ENCODE peak calls at places on chromosomes 11 and 22, in ten cellular contexts. One of them, this sample, is unnamed.

GRCh38 chr11:133835258-133836075 is 9.8 kb downstream of the SPATA19 start:
- DNase-seq in pancreas: no peak
- DNase-seq in IMR-90: peak
- DNase-seq in OCI-LY7: peak
- DNase-seq in upper lobe of right lung: no peak
- DNase-seq in type B pancreatic cell: no peak
- DNase-seq in lower leg skin: peak
- DNase-seq in fibroblast of mammary gland: peak
- DNase-seq in NB4: peak
- DNase-seq in colonic mucosa: no peak
- DNase-seq in this sample: peak

GRCh38 chr11:15035283-15035682 is 38.1 kb upstream of the CALCB start:
- DNase-seq in colonic mucosa: peak
- DNase-seq in fibroblast of mammary gland: no peak
- DNase-seq in upper lobe of right lung: no peak
- DNase-seq in pancreas: no peak
- DNase-seq in NB4: no peak
- DNase-seq in type B pancreatic cell: no peak
- DNase-seq in IMR-90: no peak
- DNase-seq in OCI-LY7: no peak
- DNase-seq in lower leg skin: no peak
- DNase-seq in this sample: no peak

GRCh38 chr11:110919241-110919893 is 207.1 kb upstream of the ARHGAP20 start:
- DNase-seq in fibroblast of mammary gland: no peak
- DNase-seq in NB4: no peak
- DNase-seq in type B pancreatic cell: no peak
- DNase-seq in colonic mucosa: no peak
- DNase-seq in OCI-LY7: no peak
- DNase-seq in upper lobe of right lung: no peak
- DNase-seq in pancreas: no peak
- DNase-seq in IMR-90: no peak
- DNase-seq in lower leg skin: no peak
- DNase-seq in this sample: no peak

GRCh38 chr11:1837171-1838076 is 1.4 kb upstream of the TNNI2 start:
- DNase-seq in lower leg skin: no peak
- DNase-seq in type B pancreatic cell: peak
- DNase-seq in pancreas: peak
- DNase-seq in fibroblast of mammary gland: peak
- DNase-seq in colonic mucosa: peak
- DNase-seq in upper lobe of right lung: peak
- DNase-seq in IMR-90: peak
- DNase-seq in OCI-LY7: peak
- DNase-seq in NB4: peak
- DNase-seq in this sample: no peak

GRCh38 chr11:34745209-34745608 is 124.3 kb downstream of the EHF start:
- DNase-seq in NB4: no peak
- DNase-seq in lower leg skin: no peak
- DNase-seq in IMR-90: no peak
- DNase-seq in fibroblast of mammary gland: no peak
- DNase-seq in type B pancreatic cell: no peak
- DNase-seq in pancreas: no peak
- DNase-seq in colonic mucosa: no peak
- DNase-seq in OCI-LY7: no peak
- DNase-seq in upper lobe of right lung: no peak
- DNase-seq in this sample: no peak

GRCh38 chr11:83272627-83273026 is 13.5 kb downstream of the CCDC90B start:
- DNase-seq in pancreas: no peak
- DNase-seq in upper lobe of right lung: no peak
- DNase-seq in NB4: no peak
- DNase-seq in fibroblast of mammary gland: peak
- DNase-seq in IMR-90: peak
- DNase-seq in OCI-LY7: no peak
- DNase-seq in type B pancreatic cell: no peak
- DNase-seq in colonic mucosa: no peak
- DNase-seq in lower leg skin: no peak
- DNase-seq in this sample: no peak

GRCh38 chr11:34269031-34269430 is 88.8 kb downstream of the ABTB2 start:
- DNase-seq in colonic mucosa: no peak
- DNase-seq in pancreas: no peak
- DNase-seq in NB4: peak
- DNase-seq in type B pancreatic cell: no peak
- DNase-seq in upper lobe of right lung: no peak
- DNase-seq in OCI-LY7: no peak
- DNase-seq in lower leg skin: no peak
- DNase-seq in IMR-90: no peak
- DNase-seq in fibroblast of mammary gland: no peak
- DNase-seq in this sample: no peak

GRCh38 chr11:6240691-6241285 is 1.9 kb downstream of the CNGA4 start:
- DNase-seq in lower leg skin: no peak
- DNase-seq in fibroblast of mammary gland: no peak
- DNase-seq in IMR-90: no peak
- DNase-seq in colonic mucosa: no peak
- DNase-seq in NB4: peak
- DNase-seq in upper lobe of right lung: no peak
- DNase-seq in type B pancreatic cell: no peak
- DNase-seq in pancreas: no peak
- DNase-seq in OCI-LY7: no peak
- DNase-seq in this sample: no peak

GRCh38 chr11:12675951-12676711 is 1.9 kb downstream of the TEAD1 start:
- DNase-seq in lower leg skin: no peak
- DNase-seq in colonic mucosa: peak
- DNase-seq in IMR-90: peak
- DNase-seq in fibroblast of mammary gland: peak
- DNase-seq in NB4: no peak
- DNase-seq in OCI-LY7: peak
- DNase-seq in upper lobe of right lung: no peak
- DNase-seq in pancreas: no peak
- DNase-seq in type B pancreatic cell: no peak
- DNase-seq in this sample: no peak

DNA sequence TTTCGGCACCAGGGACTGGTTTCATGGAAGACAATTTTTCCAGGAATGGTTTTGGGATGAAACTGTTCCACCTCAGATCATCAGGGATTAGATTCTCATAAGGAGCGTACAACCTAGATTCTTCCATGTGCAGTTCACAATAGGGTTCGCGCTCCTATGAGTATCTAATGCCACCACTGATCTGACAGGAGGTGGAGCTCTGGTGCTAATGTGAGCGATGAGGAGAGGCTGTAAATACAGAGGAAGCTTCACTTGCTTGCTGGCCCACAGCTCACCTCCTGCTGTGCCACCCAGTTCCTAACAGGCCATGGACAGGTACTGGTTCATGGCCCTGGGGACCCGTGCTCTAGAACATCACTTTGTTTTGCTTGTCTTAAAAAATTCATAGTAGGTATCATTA is 41.8 kb upstream of the AMPD3 start:
- DNase-seq in fibroblast of mammary gland: no peak
- DNase-seq in NB4: peak
- DNase-seq in colonic mucosa: peak
- DNase-seq in type B pancreatic cell: no peak
- DNase-seq in lower leg skin: peak
- DNase-seq in IMR-90: peak
- DNase-seq in OCI-LY7: peak
- DNase-seq in upper lobe of right lung: no peak
- DNase-seq in pancreas: no peak
- DNase-seq in this sample: no peak
- TF ChIP-seq CTCF in fibroblast of mammary gland: peak
- TF ChIP-seq CTCF in NB4: peak
- TF ChIP-seq CTCF in colonic mucosa: peak
- TF ChIP-seq CTCF in type B pancreatic cell: no peak
- TF ChIP-seq CTCF in lower leg skin: no peak
- TF ChIP-seq CTCF in IMR-90: peak
- TF ChIP-seq CTCF in OCI-LY7: peak
- TF ChIP-seq CTCF in upper lobe of right lung: peak
- TF ChIP-seq CTCF in pancreas: no peak
- TF ChIP-seq CTCF in this sample: peak

DNA sequence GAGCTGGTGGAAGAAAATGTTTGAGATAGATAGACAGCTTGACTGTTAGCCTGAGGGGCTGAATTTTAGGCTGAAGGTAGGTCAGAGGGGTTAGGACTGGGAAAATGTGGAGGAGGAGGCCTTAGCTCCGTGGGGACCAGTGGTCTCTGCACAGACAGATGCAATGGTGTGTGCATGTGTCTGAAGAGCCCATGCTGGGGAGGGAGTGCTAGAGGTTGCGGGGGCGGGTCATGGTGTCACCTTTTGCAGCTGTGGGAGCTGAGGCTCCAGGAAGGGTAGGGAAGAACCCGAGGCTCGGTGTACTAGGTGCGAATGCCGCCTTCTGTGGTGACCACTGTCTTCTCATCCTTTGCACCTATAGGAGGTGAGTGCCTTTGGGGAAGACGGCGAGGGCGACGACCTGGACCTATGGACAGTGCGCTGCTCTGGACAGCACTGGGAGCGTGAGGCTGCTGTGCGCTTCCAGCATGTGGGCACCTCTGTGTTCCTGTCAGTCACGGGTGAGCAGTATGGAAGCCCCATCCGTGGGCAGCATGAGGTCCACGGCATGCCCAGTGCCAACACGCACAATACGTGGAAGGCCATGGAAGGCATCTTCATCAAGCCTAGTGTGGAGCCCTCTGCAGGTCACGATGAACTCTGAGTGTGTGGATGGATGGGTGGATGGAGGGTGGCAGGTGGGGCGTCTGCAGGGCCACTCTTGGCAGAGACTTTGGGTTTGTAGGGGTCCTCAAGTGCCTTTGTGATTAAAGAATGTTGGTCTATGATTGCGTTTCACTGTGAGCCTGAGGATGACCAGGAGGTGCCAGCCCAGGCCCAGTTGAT is 1.6 kb downstream of the SDF2L1 start:
- DNase-seq in IMR-90: no peak
- DNase-seq in colonic mucosa: no peak
- DNase-seq in OCI-LY7: peak
- DNase-seq in pancreas: no peak
- DNase-seq in NB4: no peak
- DNase-seq in fibroblast of mammary gland: no peak
- DNase-seq in lower leg skin: no peak
- DNase-seq in type B pancreatic cell: no peak
- DNase-seq in upper lobe of right lung: no peak
- DNase-seq in this sample: no peak
- TF ChIP-seq CTCF in IMR-90: no peak
- TF ChIP-seq CTCF in colonic mucosa: no peak
- TF ChIP-seq CTCF in OCI-LY7: peak
- TF ChIP-seq CTCF in pancreas: no peak
- TF ChIP-seq CTCF in NB4: peak
- TF ChIP-seq CTCF in fibroblast of mammary gland: peak
- TF ChIP-seq CTCF in lower leg skin: no peak
- TF ChIP-seq CTCF in type B pancreatic cell: no peak
- TF ChIP-seq CTCF in upper lobe of right lung: no peak
- TF ChIP-seq CTCF in this sample: no peak

GRCh38 chr11:124152770-124153407 is 30.3 kb upstream of the OR10D3 start:
- DNase-seq in NB4: no peak
- DNase-seq in fibroblast of mammary gland: no peak
- DNase-seq in type B pancreatic cell: no peak
- DNase-seq in IMR-90: no peak
- DNase-seq in colonic mucosa: no peak
- DNase-seq in upper lobe of right lung: no peak
- DNase-seq in pancreas: no peak
- DNase-seq in lower leg skin: no peak
- DNase-seq in OCI-LY7: no peak
- DNase-seq in this sample: no peak
- TF ChIP-seq CTCF in NB4: no peak
- TF ChIP-seq CTCF in fibroblast of mammary gland: no peak
- TF ChIP-seq CTCF in type B pancreatic cell: peak
- TF ChIP-seq CTCF in IMR-90: no peak
- TF ChIP-seq CTCF in colonic mucosa: no peak
- TF ChIP-seq CTCF in upper lobe of right lung: no peak
- TF ChIP-seq CTCF in pancreas: peak
- TF ChIP-seq CTCF in lower leg skin: no peak
- TF ChIP-seq CTCF in OCI-LY7: no peak
- TF ChIP-seq CTCF in this sample: no peak

GRCh38 chr11:65063532-65063931 is 5.2 kb upstream of the NAALADL1 start:
- DNase-seq in lower leg skin: no peak
- DNase-seq in type B pancreatic cell: no peak
- DNase-seq in colonic mucosa: no peak
- DNase-seq in OCI-LY7: no peak
- DNase-seq in pancreas: no peak
- DNase-seq in upper lobe of right lung: no peak
- DNase-seq in fibroblast of mammary gland: no peak
- DNase-seq in NB4: no peak
- DNase-seq in IMR-90: no peak
- DNase-seq in this sample: no peak

GRCh38 chr11:65059959-65060824 is 1.8 kb upstream of the NAALADL1 start:
- DNase-seq in IMR-90: peak
- DNase-seq in lower leg skin: no peak
- DNase-seq in fibroblast of mammary gland: no peak
- DNase-seq in upper lobe of right lung: no peak
- DNase-seq in OCI-LY7: peak
- DNase-seq in pancreas: no peak
- DNase-seq in type B pancreatic cell: no peak
- DNase-seq in NB4: no peak
- DNase-seq in colonic mucosa: peak
- DNase-seq in this sample: no peak

GRCh38 chr11:65058419-65059054 is at the start of gene NAALADL1:
- DNase-seq in IMR-90: no peak
- DNase-seq in fibroblast of mammary gland: no peak
- DNase-seq in pancreas: no peak
- DNase-seq in upper lobe of right lung: no peak
- DNase-seq in lower leg skin: no peak
- DNase-seq in OCI-LY7: no peak
- DNase-seq in type B pancreatic cell: no peak
- DNase-seq in colonic mucosa: peak
- DNase-seq in NB4: no peak
- DNase-seq in this sample: no peak

GRCh38 chr11:65059523-65059922 is 1.2 kb upstream of the NAALADL1 start:
- DNase-seq in lower leg skin: no peak
- DNase-seq in OCI-LY7: no peak
- DNase-seq in upper lobe of right lung: no peak
- DNase-seq in fibroblast of mammary gland: no peak
- DNase-seq in colonic mucosa: no peak
- DNase-seq in IMR-90: no peak
- DNase-seq in type B pancreatic cell: no peak
- DNase-seq in pancreas: no peak
- DNase-seq in NB4: no peak
- DNase-seq in this sample: no peak

GRCh38 chr11:65060913-65061408 is 2.6 kb upstream of the NAALADL1 start:
- DNase-seq in type B pancreatic cell: no peak
- DNase-seq in NB4: peak
- DNase-seq in fibroblast of mammary gland: peak
- DNase-seq in pancreas: no peak
- DNase-seq in lower leg skin: no peak
- DNase-seq in colonic mucosa: no peak
- DNase-seq in OCI-LY7: no peak
- DNase-seq in upper lobe of right lung: no peak
- DNase-seq in IMR-90: no peak
- DNase-seq in this sample: no peak
- TF ChIP-seq CTCF in type B pancreatic cell: peak
- TF ChIP-seq CTCF in NB4: no peak
- TF ChIP-seq CTCF in fibroblast of mammary gland: peak
- TF ChIP-seq CTCF in pancreas: no peak
- TF ChIP-seq CTCF in lower leg skin: no peak
- TF ChIP-seq CTCF in colonic mucosa: no peak
- TF ChIP-seq CTCF in OCI-LY7: peak
- TF ChIP-seq CTCF in upper lobe of right lung: peak
- TF ChIP-seq CTCF in IMR-90: no peak
- TF ChIP-seq CTCF in this sample: peak

This sample was measured in osteocyte.